ENCODE peak calls at places on chromosomes 3 and 15, in five cellular contexts. One of them, this sample, is unnamed. For H3K4me1 and H3K27me3, the result is how much of the 10 kb centered on the place peaks cover.

GRCh38 chr3:197339841-197340520 is 41.6 kb upstream of the DLG1 start:
- DNase-seq in tibial nerve: no peak
- DNase-seq in prostate gland: no peak
- DNase-seq in neural progenitor cell: no peak
- DNase-seq in GM23338: no peak
- DNase-seq in this sample: no peak

GRCh38 chr3:52851348-52851747 is 16.5 kb upstream of the MUSTN1 start:
- DNase-seq in tibial nerve: no peak
- DNase-seq in prostate gland: no peak
- DNase-seq in neural progenitor cell: peak
- DNase-seq in GM23338: peak
- DNase-seq in this sample: peak

GRCh38 chr3:128804817-128805166 is 74.6 kb upstream of the ACAD9 start:
- DNase-seq in neural progenitor cell: no peak
- DNase-seq in GM23338: no peak
- DNase-seq in tibial nerve: no peak
- DNase-seq in prostate gland: no peak
- DNase-seq in this sample: peak

GRCh38 chr3:13281657-13282527 is 138.2 kb downstream of the NUP210 start:
- DNase-seq in prostate gland: peak
- DNase-seq in GM23338: peak
- DNase-seq in neural progenitor cell: peak
- DNase-seq in tibial nerve: no peak
- DNase-seq in this sample: no peak

GRCh38 chr3:61574854-61575253 is 13.5 kb downstream of the PTPRG start:
- DNase-seq in neural progenitor cell: no peak
- DNase-seq in GM23338: no peak
- DNase-seq in tibial nerve: no peak
- DNase-seq in prostate gland: no peak
- DNase-seq in this sample: no peak

GRCh38 chr3:114272271-114272670 is 21.6 kb upstream of the TIGIT start:
- DNase-seq in GM23338: no peak
- DNase-seq in prostate gland: no peak
- DNase-seq in neural progenitor cell: no peak
- DNase-seq in tibial nerve: no peak
- DNase-seq in this sample: no peak

GRCh38 chr3:156418428-156418827 is 136.5 kb downstream of the SSR3 start:
- DNase-seq in neural progenitor cell: no peak
- DNase-seq in tibial nerve: no peak
- DNase-seq in prostate gland: no peak
- DNase-seq in GM23338: no peak
- DNase-seq in this sample: no peak

GRCh38 chr3:41716391-41716910 is 245.5 kb downstream of the ULK4 start:
- DNase-seq in tibial nerve: no peak
- DNase-seq in prostate gland: no peak
- DNase-seq in GM23338: no peak
- DNase-seq in neural progenitor cell: no peak
- DNase-seq in this sample: no peak

GRCh38 chr3:40190056-40190455 is 119.5 kb upstream of the EIF1B start:
- DNase-seq in GM23338: no peak
- DNase-seq in prostate gland: no peak
- DNase-seq in neural progenitor cell: no peak
- DNase-seq in tibial nerve: no peak
- DNase-seq in this sample: no peak

GRCh38 chr3:16179771-16180736 is 5.6 kb downstream of the GALNT15 start:
- DNase-seq in tibial nerve: no peak
- DNase-seq in prostate gland: no peak
- DNase-seq in neural progenitor cell: peak
- DNase-seq in GM23338: no peak
- DNase-seq in this sample: no peak

GRCh38 chr3:159884661-159885402 is 103.8 kb upstream of the IL12A start:
- DNase-seq in tibial nerve: no peak
- DNase-seq in neural progenitor cell: peak
- DNase-seq in prostate gland: no peak
- DNase-seq in GM23338: peak
- DNase-seq in this sample: no peak

GRCh38 chr3:30665539-30665938 is 59.1 kb downstream of the TGFBR2 start:
- DNase-seq in neural progenitor cell: no peak
- DNase-seq in prostate gland: no peak
- DNase-seq in tibial nerve: no peak
- DNase-seq in GM23338: no peak
- DNase-seq in this sample: no peak

GRCh38 chr3:61600195-61600594 is 38.8 kb downstream of the PTPRG start:
- DNase-seq in GM23338: no peak
- DNase-seq in neural progenitor cell: no peak
- DNase-seq in tibial nerve: no peak
- DNase-seq in prostate gland: no peak
- DNase-seq in this sample: no peak

GRCh38 chr3:188975612-188976314 is 196.0 kb upstream of the TPRG1 start:
- DNase-seq in neural progenitor cell: no peak
- DNase-seq in GM23338: peak
- DNase-seq in tibial nerve: no peak
- DNase-seq in prostate gland: peak
- DNase-seq in this sample: no peak

GRCh38 chr15:86915811-86916331 is 836.2 kb downstream of the AGBL1 start:
- DNase-seq in neural progenitor cell: peak
- DNase-seq in prostate gland: peak
- DNase-seq in tibial nerve: peak
- DNase-seq in GM23338: peak
- DNase-seq in this sample: no peak
- TF ChIP-seq CTCF in neural progenitor cell: peak
- TF ChIP-seq CTCF in prostate gland: peak
- TF ChIP-seq CTCF in tibial nerve: peak
- TF ChIP-seq CTCF in GM23338: peak
- TF ChIP-seq CTCF in this sample: peak

GRCh38 chr15:32887090-32887489 is 169.3 kb downstream of the GREM1 start:
- DNase-seq in neural progenitor cell: no peak
- DNase-seq in tibial nerve: no peak
- DNase-seq in prostate gland: no peak
- DNase-seq in GM23338: no peak
- DNase-seq in this sample: no peak
- H3K4me1 ChIP-seq in neural progenitor cell: under half
- H3K4me1 ChIP-seq in tibial nerve: under half
- H3K4me1 ChIP-seq in prostate gland: under half
- H3K4me1 ChIP-seq in GM23338: under half
- H3K4me1 ChIP-seq in this sample: under half

GRCh38 chr15:76059320-76060097 is at the start of gene TMEM266:
- DNase-seq in GM23338: peak
- DNase-seq in prostate gland: peak
- DNase-seq in neural progenitor cell: peak
- DNase-seq in tibial nerve: no peak
- DNase-seq in this sample: no peak
- H3K27me3 ChIP-seq in GM23338: under half
- H3K27me3 ChIP-seq in prostate gland: under half
- H3K27me3 ChIP-seq in neural progenitor cell: half or more
- H3K27me3 ChIP-seq in tibial nerve: under half
- H3K27me3 ChIP-seq in this sample: under half

DNA sequence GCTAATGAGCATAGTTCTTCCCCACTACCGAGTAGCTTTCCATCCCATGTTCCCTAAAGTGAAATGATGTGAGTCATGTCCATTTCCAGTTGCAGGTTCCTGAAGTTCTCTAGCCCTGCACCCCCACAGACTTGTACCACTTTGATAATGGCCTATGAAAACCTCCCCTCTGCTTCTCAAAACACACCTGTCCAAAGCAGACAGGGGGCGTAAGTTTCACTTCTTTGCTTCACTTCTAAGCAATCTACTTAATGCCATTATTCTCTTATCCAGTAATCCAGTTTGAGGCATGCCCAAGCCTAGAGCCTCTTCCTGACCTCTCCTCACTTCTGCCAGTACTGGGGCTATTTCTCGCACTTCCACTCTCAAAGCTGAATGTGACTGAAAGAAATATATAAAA is 305.1 kb downstream of the IGSF11 start:
- DNase-seq in prostate gland: no peak
- DNase-seq in GM23338: peak
- DNase-seq in neural progenitor cell: peak
- DNase-seq in tibial nerve: no peak
- DNase-seq in this sample: no peak
- TF ChIP-seq CTCF in prostate gland: no peak
- TF ChIP-seq CTCF in GM23338: peak
- TF ChIP-seq CTCF in neural progenitor cell: peak
- TF ChIP-seq CTCF in tibial nerve: no peak
- TF ChIP-seq CTCF in this sample: no peak

GRCh38 chr3:127747751-127748521 is 74.4 kb downstream of the MGLL start:
- DNase-seq in prostate gland: peak
- DNase-seq in neural progenitor cell: no peak
- DNase-seq in GM23338: no peak
- DNase-seq in tibial nerve: peak
- DNase-seq in this sample: peak

GRCh38 chr3:127746400-127747057 is 73.8 kb downstream of the ABTB1 start:
- DNase-seq in neural progenitor cell: no peak
- DNase-seq in tibial nerve: no peak
- DNase-seq in prostate gland: no peak
- DNase-seq in GM23338: no peak
- DNase-seq in this sample: peak

GRCh38 chr3:127745656-127746399 is 73.1 kb downstream of the ABTB1 start:
- DNase-seq in tibial nerve: no peak
- DNase-seq in prostate gland: no peak
- DNase-seq in neural progenitor cell: no peak
- DNase-seq in GM23338: no peak
- DNase-seq in this sample: no peak

GRCh38 chr3:127748754-127749327 is 73.5 kb downstream of the MGLL start:
- DNase-seq in GM23338: no peak
- DNase-seq in tibial nerve: no peak
- DNase-seq in prostate gland: no peak
- DNase-seq in neural progenitor cell: no peak
- DNase-seq in this sample: no peak

DNA sequence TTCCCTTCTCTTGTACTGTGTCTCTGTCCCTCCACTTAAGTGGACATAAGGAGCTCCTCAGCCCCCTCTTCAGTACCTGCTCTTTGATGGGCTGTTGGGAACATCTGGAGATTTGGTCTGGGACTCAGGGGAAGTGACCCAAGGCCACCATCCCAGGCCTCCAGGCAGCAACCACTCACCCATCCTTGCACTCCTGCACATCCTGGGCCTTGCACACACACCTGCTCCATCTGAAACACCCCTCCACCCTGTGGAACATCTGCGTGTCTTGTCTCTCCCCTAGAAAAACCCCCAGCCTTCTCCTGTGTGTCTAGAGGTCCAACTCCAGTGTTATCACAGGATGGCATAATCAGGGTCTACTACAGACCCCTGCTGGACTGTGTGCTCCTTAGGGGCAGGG is 74.3 kb downstream of the ABTB1 start:
- DNase-seq in prostate gland: no peak
- DNase-seq in GM23338: no peak
- DNase-seq in neural progenitor cell: no peak
- DNase-seq in tibial nerve: no peak
- DNase-seq in this sample: no peak
- H3K4me1 ChIP-seq in prostate gland: under half
- H3K4me1 ChIP-seq in GM23338: under half
- H3K4me1 ChIP-seq in neural progenitor cell: under half
- H3K4me1 ChIP-seq in tibial nerve: under half
- H3K4me1 ChIP-seq in this sample: half or more

GRCh38 chr3:147415819-147416218 is 6.7 kb downstream of the ZIC1 start:
- DNase-seq in GM23338: no peak
- DNase-seq in tibial nerve: no peak
- DNase-seq in neural progenitor cell: peak
- DNase-seq in prostate gland: no peak
- DNase-seq in this sample: no peak
- H3K27me3 ChIP-seq in GM23338: half or more
- H3K27me3 ChIP-seq in tibial nerve: half or more
- H3K27me3 ChIP-seq in neural progenitor cell: half or more
- H3K27me3 ChIP-seq in prostate gland: half or more
- H3K27me3 ChIP-seq in this sample: under half

DNA sequence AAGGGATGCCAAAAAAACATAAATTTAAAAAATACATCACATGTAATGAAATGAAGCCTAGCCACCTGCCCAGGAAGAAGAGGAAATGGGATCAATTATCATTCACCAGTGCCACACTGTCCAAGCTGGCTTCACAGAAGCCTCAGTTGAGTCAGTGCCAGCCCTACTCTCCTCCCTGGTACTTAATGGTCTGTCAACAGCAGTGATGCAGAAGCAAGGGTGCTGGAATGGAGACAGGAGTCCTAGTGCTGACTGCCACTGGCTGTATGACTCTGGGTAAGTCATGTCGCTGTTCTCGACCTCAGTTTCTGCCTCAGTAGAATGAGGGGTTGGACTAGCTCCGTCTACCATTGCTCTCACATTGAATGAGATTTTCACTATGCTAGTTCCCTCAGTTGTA is 78.5 kb upstream of the LARS2 start:
- DNase-seq in prostate gland: no peak
- DNase-seq in GM23338: no peak
- DNase-seq in tibial nerve: no peak
- DNase-seq in neural progenitor cell: no peak
- DNase-seq in this sample: no peak
- TF ChIP-seq CTCF in prostate gland: no peak
- TF ChIP-seq CTCF in GM23338: no peak
- TF ChIP-seq CTCF in tibial nerve: no peak
- TF ChIP-seq CTCF in neural progenitor cell: no peak
- TF ChIP-seq CTCF in this sample: no peak

DNA sequence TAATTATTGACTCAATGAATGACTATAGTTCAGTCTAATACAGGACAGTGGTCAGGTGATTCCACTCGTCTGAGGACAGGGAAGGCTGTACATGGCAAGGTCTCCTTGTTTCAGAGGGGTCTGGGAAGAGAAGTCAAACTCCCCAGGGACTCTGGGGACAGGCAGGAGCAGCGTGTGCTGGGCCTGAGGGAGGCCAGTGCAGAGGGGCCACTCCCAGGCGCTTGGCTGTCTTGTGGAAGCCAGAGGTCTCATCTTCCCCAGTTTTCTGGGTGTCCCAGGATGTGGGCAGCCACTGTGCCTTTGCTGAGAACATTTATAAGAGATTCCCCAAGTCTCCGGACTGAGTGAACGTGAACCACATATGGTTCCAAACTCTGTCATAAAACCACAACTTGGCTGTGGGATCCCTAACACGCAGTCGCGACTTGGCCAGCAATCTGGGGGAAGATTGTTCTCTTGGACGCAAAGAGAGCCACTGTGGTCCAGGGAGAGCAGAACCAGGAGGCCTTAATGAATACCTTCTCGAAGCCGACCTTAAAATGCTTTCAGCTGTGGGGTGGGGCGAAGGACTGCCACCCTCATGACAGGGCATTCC is 30.4 kb downstream of the BHLHE40 start:
- DNase-seq in GM23338: no peak
- DNase-seq in neural progenitor cell: no peak
- DNase-seq in prostate gland: no peak
- DNase-seq in tibial nerve: no peak
- DNase-seq in this sample: no peak
- H3K4me1 ChIP-seq in GM23338: under half
- H3K4me1 ChIP-seq in neural progenitor cell: under half
- H3K4me1 ChIP-seq in prostate gland: under half
- H3K4me1 ChIP-seq in tibial nerve: under half
- H3K4me1 ChIP-seq in this sample: under half

This sample was measured in gastrocnemius medialis.